ENCODE peak calls at places on chromosomes 1 and 21, in four cellular contexts. D is psoas muscle, W is hepatocyte, U is PC-3. Y is an unnamed sample.

GRCh38 chr1:198373376-198373775 is 167.1 kb downstream of the ATP6V1G3 start:
- DNase-seq in D (no peak), W (no peak), U (peak; percentile 7), Y (no peak)

GRCh38 chr1:204466416-204467405 is 27.9 kb downstream of the PIK3C2B start:
- DNase-seq in D (peak; percentile 80), W (no peak), U (no peak), Y (no peak)

GRCh38 chr1:29879217-29879616 is 642.9 kb downstream of the PTPRU start:
- DNase-seq in D (no peak), W (no peak), U (no peak), Y (no peak)

GRCh38 chr1:157105298-157105987 is 5.8 kb upstream of the ETV3L start:
- DNase-seq in D (no peak), W (no peak), U (no peak), Y (no peak)

GRCh38 chr1:8536521-8536920 is 218.6 kb downstream of the SLC45A1 start:
- DNase-seq in D (no peak), W (no peak), U (no peak), Y (no peak)

GRCh38 chr1:155010211-155010918 is 7.8 kb downstream of the ZBTB7B start:
- DNase-seq in D (no peak), W (no peak), U (no peak), Y (peak; percentile 23)

GRCh38 chr1:179234863-179235262 is 5.4 kb upstream of the ABL2 start:
- DNase-seq in D (no peak), W (no peak), U (no peak), Y (no peak)

GRCh38 chr1:27872059-27872801 is at the start of gene THEMIS2:
- DNase-seq in D (peak; percentile 78), W (peak; percentile 63), U (peak; percentile 23), Y (peak; percentile 67)

GRCh38 chr1:4616831-4617465 is 37.5 kb upstream of the AJAP1 start:
- DNase-seq in D (peak; percentile 44), W (no peak), U (no peak), Y (no peak)

GRCh38 chr1:45395582-45395981 is 55.3 kb upstream of the MUTYH start:
- DNase-seq in D (no peak), W (no peak), U (peak; percentile 16), Y (no peak)

GRCh38 chr1:230081751-230082150 is 14.7 kb downstream of the GALNT2 start:
- DNase-seq in D (no peak), W (no peak), U (no peak), Y (no peak)

GRCh38 chr21:42475526-42476492 is 20.2 kb downstream of the RSPH1 start:
- DNase-seq in D (no peak), W (no peak), U (no peak), Y (no peak)

GRCh38 chr1:230020451-230020850 is 46.6 kb upstream of the GALNT2 start:
- DNase-seq in D (no peak), W (no peak), U (no peak), Y (no peak)

GRCh38 chr1:87206444-87206843 is 122.2 kb upstream of the LMO4 start:
- DNase-seq in D (no peak), W (no peak), U (no peak), Y (no peak)

GRCh38 chr1:240991230-240991629 is 365.8 kb downstream of the RGS7 start:
- DNase-seq in D (no peak), W (no peak), U (no peak), Y (no peak)

GRCh38 chr1:143727263-143727662 is 244.5 kb downstream of the FAM72C start:
- DNase-seq in D (no peak), W (no peak), U (no peak), Y (no peak)

GRCh38 chr1:150798509-150798908 is 9.6 kb downstream of the CTSK start:
- DNase-seq in D (no peak), W (no peak), U (no peak), Y (no peak)

GRCh38 chr21:17513214-17514123 is 626 bp downstream of the CXADR start:
- DNase-seq in D (no peak), W (peak; percentile 60), U (peak; percentile 38), Y (peak; percentile 1)

GRCh38 chr21:44347911-44348451 is 5.4 kb upstream of the TRPM2 start:
- DNase-seq in D (no peak), W (no peak), U (no peak), Y (no peak)

GRCh38 chr1:241888232-241888631 is 40.2 kb downstream of the EXO1 start:
- DNase-seq in D (no peak), W (no peak), U (peak; percentile 35), Y (no peak)

GRCh38 chr1:198443374-198444233 is 96.9 kb downstream of the ATP6V1G3 start:
- DNase-seq in D (no peak), W (peak; percentile 26), U (peak; percentile 93), Y (no peak)

GRCh38 chr21:33418686-33419085 is 15.5 kb downstream of the IFNGR2 start:
- DNase-seq in D (peak; percentile 84), W (no peak), U (no peak), Y (no peak)

GRCh38 chr21:45869121-45870007 is 112.2 kb upstream of the COL6A1 start:
- DNase-seq in D (no peak), W (no peak), U (peak; percentile 33), Y (no peak)

GRCh38 chr1:246617768-246618167 is 51.5 kb downstream of the CNST start:
- DNase-seq in D (no peak), W (no peak), U (no peak), Y (no peak)

GRCh38 chr1:155860939-155861496 is 1.7 kb downstream of the SYT11 start:
- DNase-seq in D (no peak), W (no peak), U (no peak), Y (no peak)

GRCh38 chr1:41072051-41072450 is 50.5 kb upstream of the SLFNL1 start:
- DNase-seq in D (no peak), W (no peak), U (no peak), Y (no peak)

GRCh38 chr1:118926261-118926660 is 61.9 kb downstream of the TBX15 start:
- DNase-seq in D (no peak), W (no peak), U (no peak), Y (no peak)

DNA sequence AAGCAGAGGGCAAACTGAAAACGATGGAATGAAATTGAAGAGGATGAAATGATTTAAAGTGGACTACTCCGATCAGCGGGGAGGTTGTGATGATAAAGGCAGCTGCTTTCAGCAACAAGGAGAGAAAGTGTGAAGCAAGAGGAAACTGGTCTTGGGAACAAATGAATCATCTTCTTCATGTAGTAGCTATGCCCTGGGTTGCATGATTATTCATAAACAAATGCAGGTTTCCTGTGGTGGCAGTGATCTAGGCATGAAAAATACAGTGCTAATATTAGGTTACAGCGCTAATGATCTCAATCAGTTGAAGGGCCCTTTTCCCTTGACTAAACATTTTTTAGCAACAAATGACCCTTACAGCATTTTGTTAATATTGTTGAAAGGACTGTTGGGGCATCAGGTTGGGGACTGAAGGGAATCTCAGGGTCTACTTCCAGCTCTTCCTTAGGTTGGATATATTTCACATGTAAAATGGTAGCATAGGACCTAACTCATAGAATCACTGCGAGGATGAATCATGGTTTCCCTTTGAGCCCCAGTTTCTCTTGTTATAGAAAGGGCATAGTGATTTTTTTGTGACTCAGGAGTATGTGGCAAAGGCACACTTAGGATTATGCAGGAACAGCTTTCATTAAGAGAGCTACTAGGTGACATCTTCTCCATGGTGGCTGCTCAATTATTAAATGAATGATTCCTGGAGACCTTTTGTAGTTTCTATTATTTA is 1.9 kb upstream of the ZFYVE9 start:
- DNase-seq in D (no peak), W (peak; percentile 23), U (peak; percentile 68), Y (no peak)
- H3K4me3 ChIP-seq in D (peak overlapping the region; percentile 13), W (no peak overlapping the region), U (no peak overlapping the region), Y (no peak overlapping the region)

GRCh38 chr1:55696891-55697290 is 481.7 kb upstream of the USP24 start:
- DNase-seq in D (no peak), W (no peak), U (no peak), Y (no peak)
- H3K27ac ChIP-seq in D (peak overlapping the region; percentile 76), W (no peak overlapping the region), U (peak overlapping the region; percentile 52), Y (no peak overlapping the region)

DNA sequence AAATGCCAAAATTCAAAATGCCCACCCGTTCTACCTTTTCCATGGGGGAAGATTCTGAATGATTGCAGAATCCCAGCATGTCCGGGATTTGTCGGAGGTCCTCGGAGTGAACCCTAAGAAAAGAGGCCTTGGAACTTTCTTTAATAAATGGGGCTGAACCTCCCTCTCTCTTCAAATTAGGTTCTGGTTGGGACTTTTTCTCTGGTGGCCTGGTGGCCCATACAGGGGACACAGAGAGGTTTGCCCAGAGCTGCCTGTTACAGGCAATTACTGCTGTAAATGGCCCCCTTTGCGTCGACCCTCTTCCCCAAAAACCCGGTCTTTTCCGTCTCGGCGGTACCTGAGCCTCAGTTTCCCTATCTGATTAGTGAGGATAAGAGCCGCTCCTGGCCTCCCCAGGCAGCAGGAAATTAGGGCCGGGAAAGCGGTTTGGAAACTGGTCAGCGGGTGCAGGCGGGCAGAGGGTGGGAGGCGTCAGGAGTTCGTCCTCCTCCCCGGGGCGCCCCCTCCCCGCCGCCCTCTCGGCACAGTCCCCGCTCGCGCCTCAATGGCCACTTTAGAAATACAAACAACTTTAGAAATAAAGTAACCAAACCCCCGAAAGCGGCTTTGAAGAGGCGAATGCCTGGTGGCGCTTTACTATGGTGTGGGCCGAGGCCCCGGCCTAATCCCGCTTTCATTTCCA is 15.6 kb downstream of the PAX7 start:
- DNase-seq in D (no peak), W (no peak), U (no peak), Y (no peak)
- H3K27me3 ChIP-seq in D (no peaks in the 10 kb centered on the region), W (peaks cover 98% of the 10 kb centered on the region), U (peaks cover 88% of the 10 kb centered on the region), Y (peaks cover 53% of the 10 kb centered on the region)

DNA sequence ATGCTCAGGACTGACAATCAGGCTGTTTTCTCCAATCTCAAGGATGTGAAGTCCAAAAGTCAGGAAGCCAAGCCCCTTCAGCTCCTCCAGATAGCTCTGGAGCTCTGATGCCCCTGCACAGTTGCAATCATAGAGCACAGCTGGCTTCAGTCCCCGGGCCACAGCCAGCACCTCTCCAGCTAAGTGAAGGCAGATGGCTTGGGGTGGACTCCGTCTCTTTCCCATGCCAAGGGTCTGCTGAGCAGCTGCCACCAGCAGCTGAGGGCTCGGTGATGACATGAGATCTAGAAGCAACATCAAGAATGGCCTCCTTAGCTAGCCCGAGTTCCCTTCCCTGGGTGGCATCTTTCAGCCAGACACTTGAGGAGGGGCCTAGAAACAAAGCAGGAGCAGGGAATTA is 1.0 kb downstream of the C1orf74 start:
- DNase-seq in D (no peak), W (peak; percentile 25), U (no peak), Y (no peak)
- H3K4me3 ChIP-seq in D (peak overlapping the region; percentile 86), W (no peak overlapping the region), U (peak overlapping the region; percentile 70), Y (no peak overlapping the region)

GRCh38 chr1:99806882-99807281 is 40.4 kb upstream of the FRRS1 start:
- DNase-seq in D (no peak), W (no peak), U (no peak), Y (no peak)
- H3K27ac ChIP-seq in D (no peak overlapping the region), W (no peak overlapping the region), U (no peak overlapping the region), Y (no peak overlapping the region)

DNA sequence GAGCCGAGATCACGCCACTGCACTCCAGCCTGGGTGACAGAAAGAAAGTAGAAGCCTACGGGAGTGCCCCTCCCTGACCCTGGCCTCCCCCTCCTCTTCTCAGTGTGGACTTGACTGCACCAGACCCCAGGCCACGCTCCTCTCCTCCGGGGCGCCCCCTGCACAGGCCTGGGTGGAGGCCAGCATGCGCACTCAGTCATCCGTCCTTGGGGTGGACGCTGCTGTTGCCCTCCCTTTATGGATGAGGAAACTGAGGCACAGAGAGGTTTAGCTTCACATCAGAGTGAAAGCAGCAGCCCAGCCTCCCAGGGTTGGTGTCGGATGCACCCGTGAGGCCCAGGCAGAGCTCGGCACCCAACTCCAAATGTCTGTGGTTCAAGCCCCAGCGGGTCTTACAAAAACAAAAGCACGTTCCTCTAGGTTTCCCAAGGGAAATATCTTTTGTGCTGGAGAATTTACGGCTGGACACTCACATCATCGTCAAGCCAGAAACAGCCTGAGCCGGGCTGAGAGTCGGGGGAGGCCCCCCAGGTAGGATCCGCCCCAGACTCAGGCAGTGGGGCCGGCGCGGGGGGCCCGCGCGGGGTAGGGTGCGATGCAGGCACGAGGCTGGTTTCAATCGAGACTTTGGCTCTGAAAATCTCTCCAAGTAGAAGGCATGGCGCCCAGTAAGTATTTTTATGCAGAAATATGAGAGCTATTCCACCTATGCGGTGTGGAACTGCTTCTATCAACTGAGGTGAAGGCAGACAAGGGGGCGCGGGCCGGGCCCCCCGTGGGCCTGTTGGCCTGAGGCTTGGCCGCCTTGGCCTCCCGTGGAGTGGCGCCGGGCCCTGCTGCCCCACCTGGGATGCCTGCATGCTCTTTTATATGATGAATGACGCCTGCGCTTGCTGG is 36.6 kb downstream of the MORN1 start:
- DNase-seq in D (peak; percentile 50), W (peak; percentile 31), U (no peak), Y (no peak)
- H3K27me3 ChIP-seq in D (no peaks in the 10 kb centered on the region), W (no peaks in the 10 kb centered on the region), U (no peaks in the 10 kb centered on the region), Y (no peaks in the 10 kb centered on the region)